ENCODE peak calls at places on chromosome 3, in seven cellular contexts. R is adrenal gland, X is mesendoderm, I is left ventricle myocardium inferior, B is neural progenitor cell, J is psoas muscle, T is upper lobe of right lung. M is an unnamed sample.
A peak's percentile ranks its signal among the peaks of the same experiment; 100 is the strongest.

GRCh38 chr3:120568624-120569023 is 27.5 kb upstream of the NDUFB4 start:
- DNase-seq in R (peak; percentile 29), X (peak; percentile 54), I (no peak), B (no peak), J (no peak), T (no peak), M (no peak)

GRCh38 chr3:194103475-194103874 is 32.5 kb upstream of the HES1 start:
- DNase-seq in R (no peak), X (no peak), I (no peak), B (no peak), J (no peak), T (no peak), M (no peak)

GRCh38 chr3:176867681-176868663 is 329.3 kb downstream of the TBL1XR1 start:
- DNase-seq in R (no peak), X (peak; percentile 33), I (no peak), B (no peak), J (no peak), T (no peak), M (no peak)

GRCh38 chr3:26535151-26535550 is 87.4 kb upstream of the LRRC3B start:
- DNase-seq in R (no peak), X (no peak), I (no peak), B (no peak), J (no peak), T (no peak), M (no peak)

GRCh38 chr3:56205406-56205805 is 262.9 kb downstream of the ERC2 start:
- DNase-seq in R (no peak), X (no peak), I (no peak), B (no peak), J (no peak), T (no peak), M (no peak)

GRCh38 chr3:185900228-185900627 is 37.6 kb downstream of the TRA2B start:
- DNase-seq in R (peak; percentile 75), X (peak; percentile 53), I (no peak), B (no peak), J (peak; percentile 40), T (no peak), M (no peak)

GRCh38 chr3:88807471-88808090 is 299.8 kb upstream of the EPHA3 start:
- DNase-seq in R (no peak), X (peak; percentile 70), I (no peak), B (peak; percentile 63), J (no peak), T (no peak), M (no peak)

GRCh38 chr3:188947983-188948657 is 223.7 kb upstream of the TPRG1 start:
- DNase-seq in R (peak; percentile 97), X (peak; percentile 93), I (peak; percentile 92), B (peak; percentile 86), J (peak; percentile 93), T (peak; percentile 94), M (peak; percentile 91)

GRCh38 chr3:125194849-125195601 is 17.5 kb downstream of the SLC12A8 start:
- DNase-seq in R (no peak), X (no peak), I (no peak), B (no peak), J (no peak), T (no peak), M (no peak)

GRCh38 chr3:94004301-94004910 is 24.0 kb downstream of the STX19 start:
- DNase-seq in R (no peak), X (peak; percentile 59), I (no peak), B (peak; percentile 30), J (no peak), T (no peak), M (no peak)

GRCh38 chr3:160343132-160343531 is 55.9 kb downstream of the IFT80 start:
- DNase-seq in R (no peak), X (peak; percentile 7), I (no peak), B (peak; percentile 9), J (no peak), T (no peak), M (no peak)

GRCh38 chr3:10274601-10275000 is 18.1 kb downstream of the GHRL start:
- DNase-seq in R (no peak), X (no peak), I (no peak), B (no peak), J (no peak), T (no peak), M (no peak)

GRCh38 chr3:155744626-155745324 is at the start of gene PLCH1:
- DNase-seq in R (peak; percentile 58), X (peak; percentile 96), I (peak; percentile 55), B (peak; percentile 93), J (peak; percentile 51), T (peak; percentile 88), M (peak; percentile 50)

GRCh38 chr3:150073513-150073912 is 102.8 kb upstream of the PFN2 start:
- DNase-seq in R (no peak), X (peak; percentile 63), I (no peak), B (no peak), J (no peak), T (no peak), M (no peak)

DNA sequence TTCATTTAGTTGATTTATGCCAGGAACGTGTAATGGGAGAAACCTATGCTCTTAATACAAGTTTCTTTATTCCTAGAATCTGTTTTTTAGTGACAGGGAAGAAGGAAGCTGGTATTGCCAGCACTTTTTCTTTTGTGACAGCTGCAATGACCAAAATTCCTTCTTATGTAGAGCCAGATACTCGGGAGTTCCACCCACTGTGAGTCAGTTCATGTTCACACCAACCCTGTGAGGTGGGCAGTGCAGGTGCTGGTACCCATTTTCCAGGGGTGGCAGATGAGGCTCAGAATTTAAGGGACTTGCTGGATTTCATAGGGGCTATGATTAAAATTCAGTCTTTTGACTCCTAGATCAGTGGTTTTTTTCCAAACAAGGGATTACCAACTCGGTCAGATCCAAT is 34.7 kb downstream of the OXNAD1 start:
- DNase-seq in R (no peak), X (no peak), I (no peak), B (no peak), J (no peak), T (no peak), M (no peak)
- H3K4me1 ChIP-seq in R (no peaks in the 10 kb centered on the region), X (peaks cover 3% of the 10 kb centered on the region), I (peaks cover 47% of the 10 kb centered on the region), B (peaks cover 35% of the 10 kb centered on the region), J (peaks cover 10% of the 10 kb centered on the region), T (peaks cover 32% of the 10 kb centered on the region), M (no peaks in the 10 kb centered on the region)

DNA sequence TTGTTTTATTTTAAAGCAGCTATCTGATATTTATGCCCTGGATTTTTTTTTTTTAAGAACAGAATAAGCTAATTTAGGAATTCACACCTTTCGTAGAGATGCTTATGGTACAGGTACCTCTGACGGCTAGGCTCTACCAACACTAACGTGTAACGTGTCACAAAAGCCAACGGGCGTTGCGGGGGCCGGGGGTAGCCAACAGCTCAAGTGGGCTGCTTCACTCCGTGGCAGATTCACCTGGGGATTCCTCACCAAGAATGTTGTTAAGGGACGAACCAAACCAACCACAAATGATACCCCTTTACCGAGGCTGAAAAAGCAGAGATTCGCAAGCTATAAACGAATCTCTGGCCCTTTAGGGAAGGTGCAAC is 1.0 kb downstream of the TMCC1 start:
- DNase-seq in R (peak; percentile 35), X (no peak), I (no peak), B (no peak), J (no peak), T (no peak), M (no peak)
- H3K4me1 ChIP-seq in R (peaks cover 50% of the 10 kb centered on the region), X (peaks cover 4% of the 10 kb centered on the region), I (peaks cover 61% of the 10 kb centered on the region), B (peaks cover 23% of the 10 kb centered on the region), J (peaks cover 48% of the 10 kb centered on the region), T (peaks cover 39% of the 10 kb centered on the region), M (peaks cover 51% of the 10 kb centered on the region)

DNA sequence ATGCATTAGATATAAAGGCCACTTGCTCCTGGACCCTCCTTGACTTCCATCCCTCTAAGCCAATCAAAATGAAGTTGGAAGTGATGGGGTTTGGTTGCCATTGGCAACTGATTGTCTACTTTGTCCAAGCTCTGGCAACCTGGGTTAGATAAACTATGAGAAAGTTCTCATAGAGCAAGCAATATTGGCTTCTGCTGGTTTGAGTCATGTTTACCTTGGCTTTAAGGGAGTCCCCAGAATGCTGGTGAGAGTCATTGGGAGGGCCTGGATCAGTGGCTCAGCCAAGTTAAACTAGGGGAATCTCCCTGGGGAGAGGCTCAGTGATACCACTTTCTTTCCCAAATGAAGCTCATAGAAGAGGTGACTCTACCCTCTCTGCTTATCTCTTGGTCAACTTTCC is 176.3 kb upstream of the ROPN1 start:
- DNase-seq in R (no peak), X (no peak), I (no peak), B (no peak), J (no peak), T (no peak), M (peak; percentile 40)
- H3K4me1 ChIP-seq in R (no peaks in the 10 kb centered on the region), X (no peaks in the 10 kb centered on the region), I (peaks cover 5% of the 10 kb centered on the region), B (no peaks in the 10 kb centered on the region), J (no peaks in the 10 kb centered on the region), T (no peaks in the 10 kb centered on the region), M (peaks cover 17% of the 10 kb centered on the region)

GRCh38 chr3:124059580-124059979 is 67.7 kb upstream of the ROPN1 start:
- DNase-seq in R (no peak), X (no peak), I (no peak), B (no peak), J (no peak), T (no peak), M (no peak)
- H3K4me1 ChIP-seq in R (peaks cover 28% of the 10 kb centered on the region), X (peaks cover 3% of the 10 kb centered on the region), I (peaks cover 71% of the 10 kb centered on the region), B (peaks cover 33% of the 10 kb centered on the region), J (peaks cover 11% of the 10 kb centered on the region), T (peaks cover 23% of the 10 kb centered on the region), M (peaks cover 75% of the 10 kb centered on the region)

GRCh38 chr3:179073816-179074215 is 2.2 kb upstream of the ZMAT3 start:
- DNase-seq in R (no peak), X (no peak), I (no peak), B (no peak), J (no peak), T (no peak), M (no peak)
- H3K4me1 ChIP-seq in R (peaks cover 19% of the 10 kb centered on the region), X (no peaks in the 10 kb centered on the region), I (peaks cover 33% of the 10 kb centered on the region), B (peaks cover 21% of the 10 kb centered on the region), J (no peaks in the 10 kb centered on the region), T (peaks cover 7% of the 10 kb centered on the region), M (peaks cover 19% of the 10 kb centered on the region)

GRCh38 chr3:129001817-129002572 is 891 bp downstream of the EFCC1 start:
- DNase-seq in R (no peak), X (peak; percentile 46), I (no peak), B (peak; percentile 83), J (no peak), T (no peak), M (no peak)
- H3K4me1 ChIP-seq in R (peaks cover 12% of the 10 kb centered on the region), X (peaks cover 2% of the 10 kb centered on the region), I (peaks cover 65% of the 10 kb centered on the region), B (peaks cover 34% of the 10 kb centered on the region), J (no peaks in the 10 kb centered on the region), T (peaks cover 35% of the 10 kb centered on the region), M (peaks cover 1% of the 10 kb centered on the region)

GRCh38 chr3:72081456-72081855 is 296.5 kb upstream of the PROK2 start:
- DNase-seq in R (no peak), X (no peak), I (no peak), B (no peak), J (no peak), T (no peak), M (no peak)
- H3K4me1 ChIP-seq in R (peaks cover 12% of the 10 kb centered on the region), X (peaks cover 2% of the 10 kb centered on the region), I (peaks cover 5% of the 10 kb centered on the region), B (peaks cover 11% of the 10 kb centered on the region), J (no peaks in the 10 kb centered on the region), T (peaks cover 11% of the 10 kb centered on the region), M (no peaks in the 10 kb centered on the region)

M was measured in heart right ventricle.